ENCODE peak calls at places on chromosomes 6 and 20, in four cellular contexts. One of them, this sample, is unnamed.

GRCh38 chr20:62228982-62229545 is 9.0 kb upstream of the HRH3 start:
- DNase-seq in AG08395: no peak
- DNase-seq in hippocampal formation: no peak
- DNase-seq in myocyte: no peak
- DNase-seq in this sample: no peak

GRCh38 chr6:79949235-79949634 is 1.9 kb upstream of the ELOVL4 start:
- DNase-seq in AG08395: peak
- DNase-seq in hippocampal formation: peak
- DNase-seq in myocyte: peak
- DNase-seq in this sample: peak

GRCh38 chr20:57787151-57787968 is 77.5 kb upstream of the PMEPA1 start:
- DNase-seq in AG08395: no peak
- DNase-seq in hippocampal formation: no peak
- DNase-seq in myocyte: no peak
- DNase-seq in this sample: no peak

GRCh38 chr20:13898012-13898612 is 92.3 kb downstream of the SEL1L2 start:
- DNase-seq in AG08395: peak
- DNase-seq in hippocampal formation: no peak
- DNase-seq in myocyte: no peak
- DNase-seq in this sample: no peak

GRCh38 chr6:43985329-43985728 is 141.9 kb downstream of the MRPL14 start:
- DNase-seq in AG08395: no peak
- DNase-seq in hippocampal formation: no peak
- DNase-seq in myocyte: no peak
- DNase-seq in this sample: no peak

GRCh38 chr20:2042400-2042799 is 48.5 kb upstream of the PDYN start:
- DNase-seq in AG08395: peak
- DNase-seq in hippocampal formation: no peak
- DNase-seq in myocyte: peak
- DNase-seq in this sample: peak

GRCh38 chr6:14917101-14917500 is 328.8 kb upstream of the JARID2 start:
- DNase-seq in AG08395: peak
- DNase-seq in hippocampal formation: no peak
- DNase-seq in myocyte: peak
- DNase-seq in this sample: peak

GRCh38 chr6:83183082-83183828 is 9.8 kb downstream of the PGM3 start:
- DNase-seq in AG08395: peak
- DNase-seq in hippocampal formation: no peak
- DNase-seq in myocyte: peak
- DNase-seq in this sample: peak

GRCh38 chr6:45808041-45808440 is 207.6 kb downstream of the CLIC5 start:
- DNase-seq in AG08395: no peak
- DNase-seq in hippocampal formation: no peak
- DNase-seq in myocyte: no peak
- DNase-seq in this sample: no peak

GRCh38 chr6:87588756-87589407 is 905 bp downstream of the RARS2 start:
- DNase-seq in AG08395: peak
- DNase-seq in hippocampal formation: no peak
- DNase-seq in myocyte: peak
- DNase-seq in this sample: no peak

GRCh38 chr6:92706976-92707375 is 712.4 kb downstream of the EPHA7 start:
- DNase-seq in AG08395: no peak
- DNase-seq in hippocampal formation: no peak
- DNase-seq in myocyte: peak
- DNase-seq in this sample: no peak

GRCh38 chr20:20207291-20207690 is 155.0 kb downstream of the CFAP61 start:
- DNase-seq in AG08395: no peak
- DNase-seq in hippocampal formation: no peak
- DNase-seq in myocyte: no peak
- DNase-seq in this sample: no peak

GRCh38 chr6:26216015-26216885 is 129.0 kb downstream of the HFE start:
- DNase-seq in AG08395: peak
- DNase-seq in hippocampal formation: peak
- DNase-seq in myocyte: peak
- DNase-seq in this sample: peak

GRCh38 chr6:28580484-28580883 is 54.8 kb downstream of the GPX5 start:
- DNase-seq in AG08395: no peak
- DNase-seq in hippocampal formation: no peak
- DNase-seq in myocyte: no peak
- DNase-seq in this sample: no peak

GRCh38 chr6:48389146-48390043 is 278.4 kb upstream of the PTCHD4 start:
- DNase-seq in AG08395: no peak
- DNase-seq in hippocampal formation: no peak
- DNase-seq in myocyte: no peak
- DNase-seq in this sample: no peak

GRCh38 chr20:41136336-41136694 is 1.0 kb upstream of the PLCG1 start:
- DNase-seq in AG08395: no peak
- DNase-seq in hippocampal formation: no peak
- DNase-seq in myocyte: no peak
- DNase-seq in this sample: no peak

GRCh38 chr6:119738425-119738824 is 388.9 kb upstream of the MAN1A1 start:
- DNase-seq in AG08395: no peak
- DNase-seq in hippocampal formation: no peak
- DNase-seq in myocyte: peak
- DNase-seq in this sample: no peak

GRCh38 chr20:17533396-17533795 is 2.2 kb upstream of the BFSP1 start:
- DNase-seq in AG08395: peak
- DNase-seq in hippocampal formation: no peak
- DNase-seq in myocyte: peak
- DNase-seq in this sample: peak

GRCh38 chr20:33627577-33628216 is 34.4 kb upstream of the C20orf144 start:
- DNase-seq in AG08395: no peak
- DNase-seq in hippocampal formation: no peak
- DNase-seq in myocyte: no peak
- DNase-seq in this sample: no peak

GRCh38 chr6:7264041-7264440 is 49.0 kb downstream of the SSR1 start:
- DNase-seq in AG08395: no peak
- DNase-seq in hippocampal formation: no peak
- DNase-seq in myocyte: no peak
- DNase-seq in this sample: no peak

GRCh38 chr20:2006452-2007381 is 12.9 kb upstream of the PDYN start:
- DNase-seq in AG08395: peak
- DNase-seq in hippocampal formation: no peak
- DNase-seq in myocyte: peak
- DNase-seq in this sample: peak

GRCh38 chr20:36439040-36439730 is 102.1 kb upstream of the MYL9 start:
- DNase-seq in AG08395: peak
- DNase-seq in hippocampal formation: peak
- DNase-seq in myocyte: peak
- DNase-seq in this sample: peak

GRCh38 chr6:107066697-107067659 is 39.0 kb downstream of the MTRES1 start:
- DNase-seq in AG08395: no peak
- DNase-seq in hippocampal formation: no peak
- DNase-seq in myocyte: no peak
- DNase-seq in this sample: peak

GRCh38 chr6:32086661-32087573 is 22.2 kb downstream of the TNXB start:
- DNase-seq in AG08395: peak
- DNase-seq in hippocampal formation: no peak
- DNase-seq in myocyte: peak
- DNase-seq in this sample: peak

GRCh38 chr6:163536770-163537169 is 122.3 kb downstream of the QKI start:
- DNase-seq in AG08395: no peak
- DNase-seq in hippocampal formation: no peak
- DNase-seq in myocyte: peak
- DNase-seq in this sample: peak

GRCh38 chr6:30832864-30833263 is 51.5 kb upstream of the DDR1 start:
- DNase-seq in AG08395: no peak
- DNase-seq in hippocampal formation: no peak
- DNase-seq in myocyte: no peak
- DNase-seq in this sample: no peak

GRCh38 chr20:25584905-25585704 is at the start of gene NINL:
- DNase-seq in AG08395: peak
- DNase-seq in hippocampal formation: no peak
- DNase-seq in myocyte: peak
- DNase-seq in this sample: peak

GRCh38 chr6:146543940-146544661 is 468 bp downstream of the RAB32 start:
- DNase-seq in AG08395: peak
- DNase-seq in hippocampal formation: peak
- DNase-seq in myocyte: peak
- DNase-seq in this sample: peak

GRCh38 chr6:89311853-89312531 is 3.1 kb downstream of the GABRR2 start:
- DNase-seq in AG08395: peak
- DNase-seq in hippocampal formation: peak
- DNase-seq in myocyte: peak
- DNase-seq in this sample: peak

GRCh38 chr6:146770275-146770964 is 171.6 kb downstream of the ADGB start:
- DNase-seq in AG08395: no peak
- DNase-seq in hippocampal formation: no peak
- DNase-seq in myocyte: no peak
- DNase-seq in this sample: no peak

GRCh38 chr20:5484926-5485325 is 168.2 kb upstream of the PROKR2 start:
- DNase-seq in AG08395: no peak
- DNase-seq in hippocampal formation: no peak
- DNase-seq in myocyte: no peak
- DNase-seq in this sample: no peak